ENCODE peak calls at places on chromosomes 12 and 14, in ten cellular contexts. L, E, N, U, H, D, B, X, Q and O are unnamed samples. For H3K36me3, H4K20me1 and H3K4me1, the result is how much of the 10 kb centered on the place peaks cover.

GRCh38 chr12:18250313-18250916 is 10.9 kb upstream of the PIK3C2G start:
- DNase-seq in L (peak), B (peak), U (peak), N (peak), H (peak), Q (peak), D (no peak), E (peak), X (peak), O (peak)

GRCh38 chr12:131287938-131288797 is 334.5 kb downstream of the ADGRD1 start:
- DNase-seq in B (no peak), H (no peak), X (no peak), U (no peak), N (no peak), E (no peak), Q (no peak), L (no peak), D (no peak), O (no peak)

GRCh38 chr12:79895804-79896203 is 39.1 kb downstream of the PPP1R12A start:
- DNase-seq in B (no peak), X (no peak), U (no peak), H (no peak), D (no peak), Q (no peak), N (no peak), E (no peak), L (no peak), O (no peak)

GRCh38 chr14:46580941-46581671 is 70.5 kb downstream of the RPL10L start:
- DNase-seq in Q (peak), D (no peak), U (no peak), B (peak), X (peak), L (peak), N (peak), E (peak), H (peak), O (peak)

GRCh38 chr12:24778486-24779304 is 170.2 kb downstream of the BCAT1 start:
- DNase-seq in L (peak), B (peak), D (no peak), X (peak), N (peak), E (no peak), Q (no peak), H (peak), U (peak), O (peak)

GRCh38 chr12:104452046-104452445 is 4.7 kb upstream of the CHST11 start:
- DNase-seq in H (no peak), B (no peak), L (no peak), E (no peak), D (no peak), U (no peak), X (no peak), Q (no peak), N (no peak), O (no peak)

GRCh38 chr12:103647267-103647666 is 60.2 kb downstream of the STAB2 start:
- DNase-seq in N (peak), H (peak), E (no peak), L (no peak), U (peak), B (no peak), X (peak), Q (no peak), D (peak), O (no peak)

GRCh38 chr14:68527329-68527851 is 265.5 kb downstream of the ZFP36L1 start:
- DNase-seq in U (no peak), Q (no peak), E (no peak), D (peak), N (peak), L (no peak), H (no peak), X (peak), B (no peak), O (peak)

GRCh38 chr12:108567974-108568652 is 5.7 kb downstream of the ISCU start:
- DNase-seq in U (peak), L (no peak), N (peak), E (no peak), B (no peak), H (no peak), X (peak), D (no peak), Q (no peak), O (no peak)

GRCh38 chr12:76422878-76423438 is 74.7 kb upstream of the BBS10 start:
- DNase-seq in Q (no peak), E (no peak), D (no peak), B (no peak), N (peak), U (peak), L (no peak), X (peak), H (peak), O (no peak)

GRCh38 chr12:68158427-68158826 is 1.1 kb downstream of the IFNG start:
- DNase-seq in L (no peak), E (no peak), N (no peak), X (no peak), B (peak), H (no peak), Q (peak), U (no peak), D (no peak), O (peak)

GRCh38 chr14:92900660-92901059 is 22.3 kb upstream of the CHGA start:
- DNase-seq in D (peak), N (no peak), H (no peak), E (no peak), X (no peak), Q (no peak), U (no peak), L (no peak), B (no peak), O (no peak)

GRCh38 chr14:61553730-61554641 is 141.3 kb upstream of the HIF1A start:
- DNase-seq in N (peak), B (no peak), Q (no peak), D (peak), L (peak), E (no peak), X (peak), U (peak), H (peak), O (peak)

GRCh38 chr12:116919247-116919671 is 8.5 kb downstream of the FBXW8 start:
- DNase-seq in E (no peak), H (peak), D (no peak), B (no peak), Q (no peak), N (no peak), U (no peak), L (no peak), X (no peak), O (no peak)

GRCh38 chr14:22521449-22522239 is 67.4 kb downstream of the DAD1 start:
- DNase-seq in B (no peak), D (no peak), N (no peak), Q (no peak), X (no peak), L (peak), E (no peak), H (no peak), U (no peak), O (no peak)

GRCh38 chr12:22051114-22051698 is 5.2 kb downstream of the CMAS start:
- DNase-seq in X (no peak), D (no peak), U (no peak), Q (no peak), H (no peak), E (no peak), B (no peak), L (no peak), N (no peak), O (no peak)

GRCh38 chr14:62443796-62444195 is 601.5 kb downstream of the KCNH5 start:
- DNase-seq in X (peak), U (peak), L (no peak), Q (no peak), B (no peak), N (peak), D (no peak), H (no peak), E (no peak), O (no peak)

GRCh38 chr12:109590566-109590965 is 17.0 kb downstream of the MVK start:
- DNase-seq in X (no peak), U (no peak), H (no peak), D (no peak), L (no peak), E (no peak), Q (no peak), N (no peak), B (no peak), O (no peak)
- H3K36me3 ChIP-seq in X (under half), U (under half), H (under half), D (under half), L (under half), E (half or more), Q (under half), N (under half), B (under half), O (under half)

GRCh38 chr12:91432079-91432478 is 249.5 kb upstream of the DCN start:
- DNase-seq in X (peak), N (peak), B (peak), H (no peak), E (no peak), D (no peak), L (no peak), U (peak), Q (no peak), O (peak)
- H4K20me1 ChIP-seq in X (under half), N (under half), B (under half), H (under half), E (under half), D (under half), L (under half), U (under half), Q (under half), O (under half)

GRCh38 chr12:124680863-124681778 is 113.7 kb upstream of the NCOR2 start:
- DNase-seq in E (no peak), H (peak), N (peak), Q (peak), B (peak), L (peak), D (peak), U (peak), X (peak), O (peak)
- H3K4me1 ChIP-seq in E (under half), H (under half), N (under half), Q (half or more), B (under half), L (half or more), D (half or more), U (under half), X (half or more), O (under half)

GRCh38 chr12:109721276-109721675 is 7.7 kb downstream of the FAM222A start:
- DNase-seq in N (no peak), U (no peak), B (no peak), X (no peak), D (no peak), H (no peak), Q (no peak), L (no peak), E (no peak), O (no peak)
- H3K36me3 ChIP-seq in N (under half), U (under half), B (under half), X (under half), D (under half), H (under half), Q (under half), L (under half), E (under half), O (under half)

GRCh38 chr14:72982146-72982708 is 44.7 kb downstream of the ZFYVE1 start:
- DNase-seq in X (peak), N (peak), U (no peak), Q (no peak), H (no peak), B (no peak), E (no peak), D (no peak), L (no peak), O (no peak)
- H4K20me1 ChIP-seq in X (under half), N (under half), U (under half), Q (under half), H (under half), B (under half), E (under half), D (under half), L (under half), O (under half)

GRCh38 chr12:1532796-1533195 is 61.6 kb downstream of the FBXL14 start:
- DNase-seq in U (no peak), D (no peak), H (no peak), N (no peak), X (no peak), E (no peak), Q (no peak), L (no peak), B (no peak), O (no peak)

GRCh38 chr12:1533602-1534304 is 60.6 kb downstream of the FBXL14 start:
- DNase-seq in H (no peak), Q (no peak), X (peak), N (peak), L (no peak), E (peak), B (no peak), U (peak), D (no peak), O (no peak)

GRCh38 chr12:1531654-1532366 is 62.6 kb downstream of the FBXL14 start:
- DNase-seq in B (no peak), X (no peak), H (no peak), U (no peak), Q (no peak), D (no peak), N (no peak), L (no peak), E (no peak), O (no peak)

GRCh38 chr12:1532367-1532752 is 62.0 kb downstream of the FBXL14 start:
- DNase-seq in D (no peak), L (no peak), X (no peak), N (no peak), U (no peak), H (no peak), E (no peak), Q (no peak), B (no peak), O (no peak)

GRCh38 chr12:1533205-1533601 is 61.2 kb downstream of the FBXL14 start:
- DNase-seq in L (no peak), D (no peak), N (peak), H (no peak), E (no peak), B (no peak), U (no peak), X (peak), Q (no peak), O (no peak)
- H3K4me1 ChIP-seq in L (under half), D (under half), N (under half), H (under half), E (under half), B (under half), U (under half), X (under half), Q (under half), O (under half)